ENCODE peak calls at places on chromosomes 1 and 21, in five cellular contexts. W, R, N, D and J are unnamed samples.

GRCh38 chr1:186682721-186683120 is 2.5 kb upstream of the PTGS2 start:
- DNase-seq in W (no peak), R (peak), N (no peak), D (peak), J (no peak)

GRCh38 chr1:74222701-74223100 is 12.5 kb upstream of the TNNI3K start:
- DNase-seq in W (no peak), R (no peak), N (no peak), D (no peak), J (no peak)

GRCh38 chr1:177368255-177368654 is 197.5 kb downstream of the BRINP2 start:
- DNase-seq in W (no peak), R (no peak), N (no peak), D (no peak), J (no peak)

GRCh38 chr1:200226268-200226968 is 183.4 kb downstream of the ZNF281 start:
- DNase-seq in W (no peak), R (peak), N (peak), D (no peak), J (no peak)

GRCh38 chr1:24360681-24361080 is 41.5 kb downstream of the GRHL3 start:
- DNase-seq in W (no peak), R (no peak), N (no peak), D (no peak), J (no peak)

GRCh38 chr21:16536661-16537359 is 807.0 kb downstream of the USP25 start:
- DNase-seq in W (no peak), R (peak), N (no peak), D (no peak), J (no peak)

GRCh38 chr1:147177611-147178370 is 5.5 kb upstream of the PRKAB2 start:
- DNase-seq in W (no peak), R (peak), N (no peak), D (no peak), J (peak)

GRCh38 chr21:17051054-17051453 is 461.8 kb upstream of the CXADR start:
- DNase-seq in W (no peak), R (peak), N (no peak), D (no peak), J (no peak)

GRCh38 chr1:65420590-65421340 is at the start of the genes LEPR and LEPROT:
- DNase-seq in W (peak), R (no peak), N (no peak), D (no peak), J (no peak)

GRCh38 chr1:89670168-89670567 is 37.2 kb downstream of the LRRC8C start:
- DNase-seq in W (no peak), R (no peak), N (peak), D (no peak), J (no peak)

GRCh38 chr1:27637052-27637451 is 2.1 kb upstream of the FGR start:
- DNase-seq in W (no peak), R (no peak), N (no peak), D (no peak), J (no peak)

GRCh38 chr1:11466416-11466815 is 12.5 kb upstream of the DISP3 start:
- DNase-seq in W (no peak), R (no peak), N (no peak), D (no peak), J (no peak)

GRCh38 chr1:158371188-158371953 is 17.7 kb downstream of the CD1E start:
- DNase-seq in W (no peak), R (no peak), N (no peak), D (no peak), J (no peak)

GRCh38 chr1:17542696-17543095 is 3.2 kb downstream of the ARHGEF10L start:
- DNase-seq in W (no peak), R (no peak), N (no peak), D (no peak), J (no peak)

GRCh38 chr1:111620412-111620971 is 903 bp downstream of the RAP1A start:
- DNase-seq in W (no peak), R (peak), N (peak), D (no peak), J (no peak)

GRCh38 chr1:206524739-206525364 is 17.5 kb downstream of the RASSF5 start:
- DNase-seq in W (no peak), R (no peak), N (no peak), D (no peak), J (no peak)

GRCh38 chr1:226809785-226810571 is 60.4 kb upstream of the PSEN2 start:
- DNase-seq in W (peak), R (peak), N (no peak), D (no peak), J (no peak)

GRCh38 chr1:177023710-177024109 is 140.8 kb downstream of the ASTN1 start:
- DNase-seq in W (no peak), R (no peak), N (no peak), D (no peak), J (no peak)

GRCh38 chr1:30882678-30883388 is 25.7 kb downstream of the SDC3 start:
- DNase-seq in W (peak), R (no peak), N (no peak), D (no peak), J (no peak)